ENCODE peak calls at places on chromosomes 16 and 17, in four cellular contexts. One of them, this sample, is unnamed.

GRCh38 chr16:68790944-68791343 is 52.4 kb upstream of the TANGO6 start:
- DNase-seq in heart left ventricle: no peak
- DNase-seq in H9: peak; percentile 51
- DNase-seq in RWPE1: no peak
- DNase-seq in this sample: peak; percentile 4

GRCh38 chr17:74417178-74418045 is 14.5 kb upstream of the GPRC5C start:
- DNase-seq in H9: peak; percentile 56
- DNase-seq in heart left ventricle: no peak
- DNase-seq in RWPE1: peak; percentile 79
- DNase-seq in this sample: peak; percentile 87

GRCh38 chr17:71237903-71238538 is 882.8 kb upstream of the SOX9 start:
- DNase-seq in heart left ventricle: no peak
- DNase-seq in H9: no peak
- DNase-seq in RWPE1: peak; percentile 39
- DNase-seq in this sample: peak; percentile 63

GRCh38 chr16:22898131-22898530 is 84.2 kb downstream of the HS3ST2 start:
- DNase-seq in H9: no peak
- DNase-seq in RWPE1: no peak
- DNase-seq in heart left ventricle: no peak
- DNase-seq in this sample: no peak

GRCh38 chr17:46194393-46195216 is 1.4 kb upstream of the KANSL1 start:
- DNase-seq in heart left ventricle: no peak
- DNase-seq in RWPE1: peak; percentile 56
- DNase-seq in H9: no peak
- DNase-seq in this sample: peak; percentile 58

GRCh38 chr17:56244268-56244890 is 91.1 kb downstream of the ANKFN1 start:
- DNase-seq in H9: no peak
- DNase-seq in RWPE1: no peak
- DNase-seq in heart left ventricle: no peak
- DNase-seq in this sample: no peak

GRCh38 chr16:68744744-68745280 is 7.7 kb downstream of the CDH1 start:
- DNase-seq in H9: peak; percentile 79
- DNase-seq in heart left ventricle: no peak
- DNase-seq in RWPE1: peak; percentile 74
- DNase-seq in this sample: peak; percentile 64

GRCh38 chr16:72442381-72443158 is 270.6 kb upstream of the PMFBP1 start:
- DNase-seq in heart left ventricle: no peak
- DNase-seq in RWPE1: no peak
- DNase-seq in H9: no peak
- DNase-seq in this sample: no peak

DNA sequence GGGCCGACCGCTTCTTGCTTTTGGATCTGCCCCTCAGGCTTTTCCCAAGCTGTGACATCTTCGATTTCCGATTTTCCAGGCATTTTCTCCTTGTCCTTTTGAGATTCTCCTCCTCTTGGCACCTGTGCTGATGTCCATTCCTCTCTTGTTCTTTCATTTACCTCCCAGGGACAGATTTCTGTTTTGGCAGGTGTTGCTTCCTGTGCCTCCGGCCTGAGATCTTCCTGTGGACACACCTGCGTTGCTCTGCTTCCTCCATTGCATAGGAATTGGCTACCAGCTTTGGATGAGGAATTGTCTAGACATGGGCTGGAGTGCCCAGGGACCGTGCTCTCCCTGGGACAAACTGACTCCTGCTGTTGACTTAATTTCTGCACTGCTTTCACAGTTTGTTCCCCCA is 15.1 kb downstream of the GPR179 start:
- DNase-seq in RWPE1: no peak
- DNase-seq in H9: no peak
- DNase-seq in heart left ventricle: no peak
- DNase-seq in this sample: no peak
- TF ChIP-seq CTCF in RWPE1: no peak
- TF ChIP-seq CTCF in H9: no peak
- TF ChIP-seq CTCF in heart left ventricle: no peak
- TF ChIP-seq CTCF in this sample: no peak

DNA sequence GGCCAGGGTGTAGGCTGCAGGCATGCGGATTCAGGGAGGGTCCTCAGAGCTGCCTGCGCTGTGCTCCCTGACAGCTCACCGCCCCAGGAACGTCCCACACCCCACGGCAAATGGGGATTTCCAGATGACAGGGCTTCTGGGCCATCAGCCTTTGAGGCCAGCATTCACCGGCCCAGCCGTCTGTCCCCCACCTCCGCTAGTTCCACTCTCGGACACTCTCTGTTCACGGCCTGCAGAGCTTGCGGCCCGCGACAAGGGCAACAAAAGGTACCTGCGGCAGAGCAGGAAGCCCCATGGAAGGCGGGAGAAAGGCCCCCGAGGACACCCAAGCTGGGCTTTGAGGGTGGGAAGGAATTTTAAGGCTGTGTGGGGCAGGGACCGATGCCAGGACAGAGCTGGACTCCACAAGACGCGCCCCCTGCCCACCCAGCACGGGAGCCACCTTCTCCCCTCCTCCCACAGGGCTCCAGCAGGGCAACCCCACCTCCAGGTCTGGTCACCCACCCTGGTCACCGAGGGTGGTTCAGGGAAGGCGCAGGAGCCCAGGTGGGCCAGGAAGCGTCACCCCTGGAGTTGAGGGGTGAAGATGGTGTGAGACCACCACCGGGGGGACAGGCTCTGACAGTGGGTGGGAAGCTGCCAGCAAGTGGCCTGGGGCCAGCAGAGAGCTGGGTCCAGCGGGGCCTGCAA is 5.6 kb upstream of the CYBA start:
- DNase-seq in heart left ventricle: no peak
- DNase-seq in RWPE1: no peak
- DNase-seq in H9: no peak
- DNase-seq in this sample: no peak
- TF ChIP-seq CTCF in heart left ventricle: no peak
- TF ChIP-seq CTCF in RWPE1: no peak
- TF ChIP-seq CTCF in H9: no peak
- TF ChIP-seq CTCF in this sample: no peak

GRCh38 chr16:27254262-27254811 is 14.2 kb downstream of the NSMCE1 start:
- DNase-seq in RWPE1: no peak
- DNase-seq in H9: no peak
- DNase-seq in heart left ventricle: no peak
- DNase-seq in this sample: no peak
- TF ChIP-seq CTCF in RWPE1: no peak
- TF ChIP-seq CTCF in H9: no peak
- TF ChIP-seq CTCF in heart left ventricle: no peak
- TF ChIP-seq CTCF in this sample: no peak

GRCh38 chr17:38485146-38485468 is 56.8 kb downstream of the ARHGAP23 start:
- DNase-seq in RWPE1: no peak
- DNase-seq in heart left ventricle: no peak
- DNase-seq in H9: no peak
- DNase-seq in this sample: no peak
- TF ChIP-seq CTCF in RWPE1: peak; percentile 20
- TF ChIP-seq CTCF in heart left ventricle: no peak
- TF ChIP-seq CTCF in H9: peak; percentile 6
- TF ChIP-seq CTCF in this sample: no peak

GRCh38 chr17:78141437-78142112 is 4.6 kb upstream of the C17orf99 start:
- DNase-seq in H9: no peak
- DNase-seq in heart left ventricle: no peak
- DNase-seq in RWPE1: no peak
- DNase-seq in this sample: no peak

GRCh38 chr17:78135858-78136500 is 5.4 kb downstream of the TMC8 start:
- DNase-seq in RWPE1: no peak
- DNase-seq in heart left ventricle: no peak
- DNase-seq in H9: no peak
- DNase-seq in this sample: no peak

GRCh38 chr17:78137392-78138203 is 7.0 kb downstream of the TMC8 start:
- DNase-seq in H9: peak; percentile 81
- DNase-seq in heart left ventricle: no peak
- DNase-seq in RWPE1: no peak
- DNase-seq in this sample: no peak

GRCh38 chr17:78140169-78141051 is 5.8 kb upstream of the C17orf99 start:
- DNase-seq in RWPE1: peak; percentile 96
- DNase-seq in heart left ventricle: peak; percentile 84
- DNase-seq in H9: peak; percentile 100
- DNase-seq in this sample: peak; percentile 96

DNA sequence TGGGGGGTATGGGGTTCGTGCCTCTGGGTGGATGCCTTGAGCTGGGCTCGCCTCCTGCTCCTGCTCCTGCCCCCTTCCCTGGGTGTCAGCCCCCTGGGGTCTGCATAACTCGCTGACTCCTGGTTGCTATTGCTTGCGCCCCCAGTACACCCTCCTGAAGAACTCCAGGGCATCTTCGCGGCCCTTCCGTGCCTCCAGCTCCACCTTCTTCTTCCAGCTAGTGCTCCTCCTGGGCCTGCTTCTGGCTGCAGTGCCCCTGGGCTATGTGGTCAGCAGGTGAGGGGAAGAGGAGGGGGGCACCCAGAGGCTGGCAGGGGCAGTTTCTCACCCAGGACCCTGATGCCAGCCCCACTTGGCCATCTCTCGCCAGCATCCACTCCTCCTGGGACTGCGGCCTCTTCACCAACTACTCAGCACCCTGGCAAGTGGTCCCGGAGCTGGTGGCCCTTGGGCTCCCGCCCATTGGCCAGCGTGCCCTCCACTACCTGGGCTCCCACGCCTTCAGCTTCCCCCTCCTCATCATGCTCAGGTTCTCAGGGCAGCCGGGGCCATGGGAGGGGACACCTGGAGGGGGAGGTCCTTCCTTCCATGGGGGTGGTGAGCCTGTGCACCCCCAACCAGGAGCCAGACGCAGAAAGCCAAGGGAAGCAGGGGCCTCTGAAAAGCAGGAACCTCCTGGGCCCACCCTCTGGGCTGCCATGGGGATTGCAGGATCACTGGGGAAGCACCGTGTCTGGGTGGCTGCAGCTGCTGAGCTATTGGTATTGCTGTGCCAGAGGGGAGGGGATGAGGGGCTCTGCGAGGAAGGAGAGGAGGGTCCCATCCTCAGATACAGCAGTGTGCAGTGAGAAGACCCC is 7.8 kb upstream of the C17orf99 start:
- DNase-seq in RWPE1: no peak
- DNase-seq in heart left ventricle: no peak
- DNase-seq in H9: no peak
- DNase-seq in this sample: no peak
- TF ChIP-seq CTCF in RWPE1: no peak
- TF ChIP-seq CTCF in heart left ventricle: no peak
- TF ChIP-seq CTCF in H9: no peak
- TF ChIP-seq CTCF in this sample: no peak

GRCh38 chr16:86986809-86987487 is 330.2 kb downstream of the C16orf95 start:
- DNase-seq in heart left ventricle: no peak
- DNase-seq in H9: no peak
- DNase-seq in RWPE1: no peak
- DNase-seq in this sample: no peak
- TF ChIP-seq CTCF in heart left ventricle: no peak
- TF ChIP-seq CTCF in H9: no peak
- TF ChIP-seq CTCF in RWPE1: no peak
- TF ChIP-seq CTCF in this sample: no peak

GRCh38 chr17:68432086-68432864 is 25.0 kb downstream of the WIPI1 start:
- DNase-seq in RWPE1: no peak
- DNase-seq in H9: no peak
- DNase-seq in heart left ventricle: no peak
- DNase-seq in this sample: no peak
- TF ChIP-seq CTCF in RWPE1: no peak
- TF ChIP-seq CTCF in H9: peak; percentile 13
- TF ChIP-seq CTCF in heart left ventricle: no peak
- TF ChIP-seq CTCF in this sample: no peak

GRCh38 chr17:67785122-67785477 is 40.2 kb upstream of the BPTF start:
- DNase-seq in RWPE1: no peak
- DNase-seq in heart left ventricle: no peak
- DNase-seq in H9: no peak
- DNase-seq in this sample: no peak

GRCh38 chr17:67784364-67785121 is 40.8 kb upstream of the BPTF start:
- DNase-seq in heart left ventricle: no peak
- DNase-seq in RWPE1: no peak
- DNase-seq in H9: no peak
- DNase-seq in this sample: no peak

GRCh38 chr17:67779098-67779672 is 46.1 kb upstream of the BPTF start:
- DNase-seq in RWPE1: peak; percentile 36
- DNase-seq in heart left ventricle: peak; percentile 52
- DNase-seq in H9: peak; percentile 88
- DNase-seq in this sample: peak; percentile 58
- TF ChIP-seq CTCF in RWPE1: peak; percentile 71
- TF ChIP-seq CTCF in heart left ventricle: peak; percentile 48
- TF ChIP-seq CTCF in H9: peak; percentile 94
- TF ChIP-seq CTCF in this sample: peak; percentile 71